ENCODE peak calls at places on chromosomes 4 and X, in four cellular contexts. M, N, C and Z are unnamed samples.

GRCh38 chr4:102438396-102438795 is 62.8 kb upstream of the NFKB1 start:
- DNase-seq in M (no peak), N (no peak), C (no peak), Z (no peak)

GRCh38 chr4:82648356-82648755 is 86.6 kb upstream of the TMEM150C start:
- DNase-seq in M (no peak), N (peak; percentile 18), C (no peak), Z (no peak)

GRCh38 chrX:112901821-112902732 is 61.4 kb upstream of the AMOT start:
- DNase-seq in M (no peak), N (no peak), C (no peak), Z (no peak)

GRCh38 chrX:14508025-14508690 is 21.2 kb upstream of the GLRA2 start:
- DNase-seq in M (no peak), N (peak; percentile 14), C (no peak), Z (no peak)

GRCh38 chr4:111475001-111475400 is 670.3 kb upstream of the FAM241A start:
- DNase-seq in M (no peak), N (peak; percentile 8), C (no peak), Z (no peak)

GRCh38 chr4:125702406-125702805 is 387.7 kb downstream of the FAT4 start:
- DNase-seq in M (no peak), N (no peak), C (no peak), Z (no peak)

GRCh38 chr4:110305455-110305854 is 107.0 kb upstream of the ELOVL6 start:
- DNase-seq in M (no peak), N (no peak), C (no peak), Z (no peak)

GRCh38 chr4:186839122-186840037 is 115.7 kb upstream of the FAT1 start:
- DNase-seq in M (no peak), N (peak; percentile 64), C (no peak), Z (no peak)

GRCh38 chr4:142379277-142380051 is 466.6 kb downstream of the INPP4B start:
- DNase-seq in M (no peak), N (peak; percentile 81), C (no peak), Z (no peak)

GRCh38 chr4:8396762-8397406 is 43.6 kb downstream of the ACOX3 start:
- DNase-seq in M (no peak), N (no peak), C (no peak), Z (no peak)

GRCh38 chr4:54228064-54228527 is 997 bp upstream of the PDGFRA start:
- DNase-seq in M (no peak), N (no peak), C (peak; percentile 58), Z (no peak)

GRCh38 chr4:184671101-184671500 is 21.6 kb downstream of the PRIMPOL start:
- DNase-seq in M (no peak), N (no peak), C (no peak), Z (no peak)

GRCh38 chrX:14344172-14344940 is 185.0 kb upstream of the GLRA2 start:
- DNase-seq in M (no peak), N (no peak), C (no peak), Z (no peak)

GRCh38 chr4:32148120-32148666 is 1428.0 kb downstream of the PCDH7 start:
- DNase-seq in M (no peak), N (no peak), C (no peak), Z (peak; percentile 1)

GRCh38 chr4:145939241-145939640 is 618 bp upstream of the ZNF827 start:
- DNase-seq in M (no peak), N (no peak), C (no peak), Z (no peak)

GRCh38 chrX:97009391-97009790 is 125.7 kb downstream of the RPA4 start:
- DNase-seq in M (no peak), N (no peak), C (no peak), Z (no peak)

GRCh38 chr4:7964890-7965662 is 25.4 kb upstream of the AFAP1 start:
- DNase-seq in M (peak; percentile 32), N (peak; percentile 73), C (no peak), Z (no peak)

GRCh38 chr4:13570916-13571315 is 26.6 kb upstream of the NKX3-2 start:
- DNase-seq in M (no peak), N (no peak), C (no peak), Z (no peak)

GRCh38 chrX:136660896-136661295 is 12.9 kb downstream of the CD40LG start:
- DNase-seq in M (no peak), N (no peak), C (no peak), Z (no peak)

GRCh38 chr4:177511611-177512010 is 69.4 kb upstream of the AGA start:
- DNase-seq in M (no peak), N (no peak), C (no peak), Z (no peak)

GRCh38 chr4:157217708-157218107 is 2.8 kb upstream of the GRIA2 start:
- DNase-seq in M (no peak), N (no peak), C (peak; percentile 16), Z (no peak)

GRCh38 chrX:80511969-80512760 is 91.9 kb downstream of the TENT5D start:
- DNase-seq in M (no peak), N (no peak), C (no peak), Z (no peak)

GRCh38 chrX:151974336-151975227 is at the start of gene GABRE:
- DNase-seq in M (no peak), N (peak; percentile 33), C (no peak), Z (peak; percentile 33)

GRCh38 chr4:76007089-76007559 is at the start of gene CXCL9:
- DNase-seq in M (no peak), N (no peak), C (no peak), Z (no peak)

GRCh38 chrX:154734101-154734781 is 16.6 kb downstream of the GAB3 start:
- DNase-seq in M (peak; percentile 16), N (no peak), C (no peak), Z (no peak)

GRCh38 chrX:153226344-153227190 is 47.5 kb downstream of the MAGEA1 start:
- DNase-seq in M (no peak), N (peak; percentile 94), C (no peak), Z (no peak)

GRCh38 chrX:140514554-140514953 is 9.7 kb upstream of the SOX3 start:
- DNase-seq in M (no peak), N (no peak), C (no peak), Z (no peak)

GRCh38 chrX:71909956-71910355 is 689 bp upstream of the NHSL2 start:
- DNase-seq in M (no peak), N (peak; percentile 5), C (peak; percentile 21), Z (no peak)

GRCh38 chrX:20361890-20362262 is 95.2 kb upstream of the RPS6KA3 start:
- DNase-seq in M (no peak), N (peak; percentile 58), C (peak; percentile 57), Z (no peak)

GRCh38 chr4:102036619-102037376 is 246.3 kb downstream of the BANK1 start:
- DNase-seq in M (no peak), N (no peak), C (peak; percentile 43), Z (no peak)

GRCh38 chr4:125115941-125116340 is 198.8 kb upstream of the FAT4 start:
- DNase-seq in M (no peak), N (no peak), C (no peak), Z (no peak)

GRCh38 chr4:154491731-154492249 is at the start of gene DCHS2:
- DNase-seq in M (no peak), N (peak; percentile 66), C (no peak), Z (peak; percentile 61)

GRCh38 chr4:28621541-28621940 is 1760.9 kb downstream of the STIM2 start:
- DNase-seq in M (no peak), N (no peak), C (no peak), Z (no peak)

GRCh38 chr4:21198683-21199082 is 498.4 kb downstream of the PACRGL start:
- DNase-seq in M (no peak), N (no peak), C (no peak), Z (no peak)

GRCh38 chr4:7347981-7348380 is 86.7 kb downstream of the PSAPL1 start:
- DNase-seq in M (no peak), N (no peak), C (no peak), Z (no peak)

GRCh38 chr4:182306792-182307507 is 63.7 kb downstream of the TENM3 start:
- DNase-seq in M (no peak), N (no peak), C (no peak), Z (no peak)

GRCh38 chr4:75653845-75654503 is 19.2 kb downstream of the G3BP2 start:
- DNase-seq in M (no peak), N (peak; percentile 30), C (peak; percentile 11), Z (no peak)

GRCh38 chr4:30757357-30757756 is 37.2 kb downstream of the PCDH7 start:
- DNase-seq in M (no peak), N (no peak), C (no peak), Z (no peak)

GRCh38 chr4:138475116-138475515 is 233.0 kb upstream of the SLC7A11 start:
- DNase-seq in M (no peak), N (no peak), C (no peak), Z (no peak)